ENCODE peak calls at places on chromosomes 5 and 9, in four cellular contexts. U is right cardiac atrium; E is stimulated activated CD8-positive, alpha-beta memory T cell treated with anti-CD3 and anti-CD28 coated beads, Interleukin-2, amount 100 ng/mL, for 1 hour; X is GM23338. M is an unnamed sample.

GRCh38 chr5:94746731-94747124 is 128.3 kb downstream of the SLF1 start:
- DNase-seq in U (no peak), X (no peak), E (no peak), M (no peak)

GRCh38 chr5:32044904-32045303 is 129.2 kb downstream of the GOLPH3 start:
- DNase-seq in E (no peak), X (no peak), U (no peak), M (no peak)

GRCh38 chr5:78763659-78764189 is 115.2 kb upstream of the LHFPL2 start:
- DNase-seq in E (no peak), X (no peak), U (no peak), M (no peak)

GRCh38 chr9:20865357-20865756 is 166.1 kb downstream of the HACD4 start:
- DNase-seq in E (no peak), U (no peak), X (no peak), M (no peak)

GRCh38 chr5:95043648-95044047 is 241.2 kb downstream of the MCTP1 start:
- DNase-seq in U (no peak), E (no peak), X (no peak), M (no peak)

GRCh38 chr5:57368010-57368409 is 114.6 kb downstream of the ACTBL2 start:
- DNase-seq in U (no peak), E (no peak), X (no peak), M (no peak)

GRCh38 chr5:169029661-169030274 is 271.2 kb downstream of the SLIT3 start:
- DNase-seq in X (no peak), E (no peak), U (peak), M (no peak)

GRCh38 chr5:159915913-159916840 is at the start of gene ADRA1B:
- DNase-seq in E (no peak), U (peak), X (peak), M (peak)

GRCh38 chr5:78757269-78758053 is 108.9 kb upstream of the LHFPL2 start:
- DNase-seq in U (no peak), X (no peak), E (no peak), M (peak)

GRCh38 chr9:4327504-4328191 is 27.8 kb upstream of the GLIS3 start:
- DNase-seq in X (peak), U (no peak), E (no peak), M (no peak)

GRCh38 chr5:1003296-1003937 is 5.2 kb upstream of the NKD2 start:
- DNase-seq in E (no peak), X (no peak), U (peak), M (no peak)

GRCh38 chr9:70034292-70034711 is 9.3 kb upstream of the MAMDC2 start:
- DNase-seq in X (no peak), U (no peak), E (no peak), M (no peak)

GRCh38 chr9:6714176-6714575 is 43.6 kb upstream of the KDM4C start:
- DNase-seq in X (no peak), E (no peak), U (no peak), M (no peak)

GRCh38 chr9:124786881-124787573 is 10.1 kb downstream of the OLFML2A start:
- DNase-seq in E (no peak), U (no peak), X (no peak), M (no peak)

GRCh38 chr5:1182633-1183423 is 18.6 kb upstream of the SLC6A19 start:
- DNase-seq in X (no peak), U (peak), E (no peak), M (peak)

GRCh38 chr9:107614765-107615164 is 125.2 kb upstream of the KLF4 start:
- DNase-seq in U (no peak), X (no peak), E (no peak), M (no peak)

GRCh38 chr9:40907657-40908624 is 220.5 kb downstream of the FOXD4L6 start:
- DNase-seq in U (no peak), E (no peak), X (no peak), M (no peak)

GRCh38 chr9:7316967-7317366 is 482.6 kb downstream of the DMAC1 start:
- DNase-seq in X (peak), E (no peak), U (no peak), M (no peak)